ENCODE peak calls at places on chromosome 17, in four cellular contexts. One of them, this sample, is unnamed.

GRCh38 chr17:43917348-43918025 is 10.2 kb upstream of the MPP2 start:
- DNase-seq in stimulated activated CD8-positive, alpha-beta memory T cell treated with anti-CD3 and anti-CD28 coated beads, Interleukin-4, amount 100 ng/mL, for 24 hours: no peak
- DNase-seq in activated CD8-positive, alpha-beta memory T cell treated with anti-CD3 and anti-CD28 coated beads for 4 hours: no peak
- DNase-seq in CD8-positive, alpha-beta T cell: peak; percentile 50
- DNase-seq in this sample: peak; percentile 27

GRCh38 chr17:76354747-76355310 is 1.1 kb upstream of the PRPSAP1 start:
- DNase-seq in activated CD8-positive, alpha-beta memory T cell treated with anti-CD3 and anti-CD28 coated beads for 4 hours: no peak
- DNase-seq in CD8-positive, alpha-beta T cell: no peak
- DNase-seq in stimulated activated CD8-positive, alpha-beta memory T cell treated with anti-CD3 and anti-CD28 coated beads, Interleukin-4, amount 100 ng/mL, for 24 hours: no peak
- DNase-seq in this sample: no peak

GRCh38 chr17:2347805-2348685 is 10.7 kb downstream of the SGSM2 start:
- DNase-seq in activated CD8-positive, alpha-beta memory T cell treated with anti-CD3 and anti-CD28 coated beads for 4 hours: no peak
- DNase-seq in stimulated activated CD8-positive, alpha-beta memory T cell treated with anti-CD3 and anti-CD28 coated beads, Interleukin-4, amount 100 ng/mL, for 24 hours: no peak
- DNase-seq in CD8-positive, alpha-beta T cell: no peak
- DNase-seq in this sample: no peak

GRCh38 chr17:65057520-65058075 is 1.1 kb upstream of the GNA13 start:
- DNase-seq in stimulated activated CD8-positive, alpha-beta memory T cell treated with anti-CD3 and anti-CD28 coated beads, Interleukin-4, amount 100 ng/mL, for 24 hours: no peak
- DNase-seq in activated CD8-positive, alpha-beta memory T cell treated with anti-CD3 and anti-CD28 coated beads for 4 hours: no peak
- DNase-seq in CD8-positive, alpha-beta T cell: no peak
- DNase-seq in this sample: no peak

GRCh38 chr17:64423881-64424280 is 25.0 kb upstream of the MILR1 start:
- DNase-seq in CD8-positive, alpha-beta T cell: no peak
- DNase-seq in activated CD8-positive, alpha-beta memory T cell treated with anti-CD3 and anti-CD28 coated beads for 4 hours: no peak
- DNase-seq in stimulated activated CD8-positive, alpha-beta memory T cell treated with anti-CD3 and anti-CD28 coated beads, Interleukin-4, amount 100 ng/mL, for 24 hours: no peak
- DNase-seq in this sample: no peak

GRCh38 chr17:19371259-19372003 is 6.9 kb upstream of the MAPK7 start:
- DNase-seq in CD8-positive, alpha-beta T cell: no peak
- DNase-seq in activated CD8-positive, alpha-beta memory T cell treated with anti-CD3 and anti-CD28 coated beads for 4 hours: no peak
- DNase-seq in stimulated activated CD8-positive, alpha-beta memory T cell treated with anti-CD3 and anti-CD28 coated beads, Interleukin-4, amount 100 ng/mL, for 24 hours: no peak
- DNase-seq in this sample: no peak

GRCh38 chr17:51006601-51007000 is 114.1 kb downstream of the SPAG9 start:
- DNase-seq in activated CD8-positive, alpha-beta memory T cell treated with anti-CD3 and anti-CD28 coated beads for 4 hours: no peak
- DNase-seq in stimulated activated CD8-positive, alpha-beta memory T cell treated with anti-CD3 and anti-CD28 coated beads, Interleukin-4, amount 100 ng/mL, for 24 hours: no peak
- DNase-seq in CD8-positive, alpha-beta T cell: no peak
- DNase-seq in this sample: no peak

GRCh38 chr17:63786961-63787711 is 13.2 kb downstream of the DDX42 start:
- DNase-seq in CD8-positive, alpha-beta T cell: no peak
- DNase-seq in stimulated activated CD8-positive, alpha-beta memory T cell treated with anti-CD3 and anti-CD28 coated beads, Interleukin-4, amount 100 ng/mL, for 24 hours: no peak
- DNase-seq in activated CD8-positive, alpha-beta memory T cell treated with anti-CD3 and anti-CD28 coated beads for 4 hours: no peak
- DNase-seq in this sample: no peak

GRCh38 chr17:2749784-2750181 is 331 bp upstream of the CCDC92B start:
- DNase-seq in activated CD8-positive, alpha-beta memory T cell treated with anti-CD3 and anti-CD28 coated beads for 4 hours: peak; percentile 26
- DNase-seq in CD8-positive, alpha-beta T cell: peak; percentile 74
- DNase-seq in stimulated activated CD8-positive, alpha-beta memory T cell treated with anti-CD3 and anti-CD28 coated beads, Interleukin-4, amount 100 ng/mL, for 24 hours: peak; percentile 63
- DNase-seq in this sample: peak; percentile 61

GRCh38 chr17:57811633-57812280 is 38.1 kb downstream of the MRPS23 start:
- DNase-seq in stimulated activated CD8-positive, alpha-beta memory T cell treated with anti-CD3 and anti-CD28 coated beads, Interleukin-4, amount 100 ng/mL, for 24 hours: no peak
- DNase-seq in CD8-positive, alpha-beta T cell: no peak
- DNase-seq in activated CD8-positive, alpha-beta memory T cell treated with anti-CD3 and anti-CD28 coated beads for 4 hours: no peak
- DNase-seq in this sample: no peak

GRCh38 chr17:59165933-59166342 is 10.4 kb downstream of the PRR11 start:
- DNase-seq in CD8-positive, alpha-beta T cell: peak; percentile 33
- DNase-seq in stimulated activated CD8-positive, alpha-beta memory T cell treated with anti-CD3 and anti-CD28 coated beads, Interleukin-4, amount 100 ng/mL, for 24 hours: no peak
- DNase-seq in activated CD8-positive, alpha-beta memory T cell treated with anti-CD3 and anti-CD28 coated beads for 4 hours: no peak
- DNase-seq in this sample: peak; percentile 17

GRCh38 chr17:77248216-77249054 is 107.7 kb downstream of the SEC14L1 start:
- DNase-seq in activated CD8-positive, alpha-beta memory T cell treated with anti-CD3 and anti-CD28 coated beads for 4 hours: no peak
- DNase-seq in stimulated activated CD8-positive, alpha-beta memory T cell treated with anti-CD3 and anti-CD28 coated beads, Interleukin-4, amount 100 ng/mL, for 24 hours: no peak
- DNase-seq in CD8-positive, alpha-beta T cell: no peak
- DNase-seq in this sample: no peak

GRCh38 chr17:81401727-81402529 is 6.7 kb downstream of the BAHCC1 start:
- DNase-seq in stimulated activated CD8-positive, alpha-beta memory T cell treated with anti-CD3 and anti-CD28 coated beads, Interleukin-4, amount 100 ng/mL, for 24 hours: no peak
- DNase-seq in activated CD8-positive, alpha-beta memory T cell treated with anti-CD3 and anti-CD28 coated beads for 4 hours: no peak
- DNase-seq in CD8-positive, alpha-beta T cell: no peak
- DNase-seq in this sample: no peak

GRCh38 chr17:66533572-66533971 is 231.2 kb downstream of the PRKCA start:
- DNase-seq in activated CD8-positive, alpha-beta memory T cell treated with anti-CD3 and anti-CD28 coated beads for 4 hours: no peak
- DNase-seq in stimulated activated CD8-positive, alpha-beta memory T cell treated with anti-CD3 and anti-CD28 coated beads, Interleukin-4, amount 100 ng/mL, for 24 hours: no peak
- DNase-seq in CD8-positive, alpha-beta T cell: no peak
- DNase-seq in this sample: no peak

GRCh38 chr17:80712610-80713009 is 168.0 kb downstream of the RPTOR start:
- DNase-seq in CD8-positive, alpha-beta T cell: no peak
- DNase-seq in activated CD8-positive, alpha-beta memory T cell treated with anti-CD3 and anti-CD28 coated beads for 4 hours: no peak
- DNase-seq in stimulated activated CD8-positive, alpha-beta memory T cell treated with anti-CD3 and anti-CD28 coated beads, Interleukin-4, amount 100 ng/mL, for 24 hours: no peak
- DNase-seq in this sample: no peak

GRCh38 chr17:72463287-72464102 is 342.7 kb downstream of the SOX9 start:
- DNase-seq in CD8-positive, alpha-beta T cell: no peak
- DNase-seq in activated CD8-positive, alpha-beta memory T cell treated with anti-CD3 and anti-CD28 coated beads for 4 hours: no peak
- DNase-seq in stimulated activated CD8-positive, alpha-beta memory T cell treated with anti-CD3 and anti-CD28 coated beads, Interleukin-4, amount 100 ng/mL, for 24 hours: no peak
- DNase-seq in this sample: no peak

GRCh38 chr17:79835953-79836951 is 3.0 kb downstream of the CBX4 start:
- DNase-seq in stimulated activated CD8-positive, alpha-beta memory T cell treated with anti-CD3 and anti-CD28 coated beads, Interleukin-4, amount 100 ng/mL, for 24 hours: no peak
- DNase-seq in CD8-positive, alpha-beta T cell: no peak
- DNase-seq in activated CD8-positive, alpha-beta memory T cell treated with anti-CD3 and anti-CD28 coated beads for 4 hours: no peak
- DNase-seq in this sample: no peak

GRCh38 chr17:11628374-11628773 is 30.1 kb downstream of the DNAH9 start:
- DNase-seq in activated CD8-positive, alpha-beta memory T cell treated with anti-CD3 and anti-CD28 coated beads for 4 hours: no peak
- DNase-seq in CD8-positive, alpha-beta T cell: no peak
- DNase-seq in stimulated activated CD8-positive, alpha-beta memory T cell treated with anti-CD3 and anti-CD28 coated beads, Interleukin-4, amount 100 ng/mL, for 24 hours: no peak
- DNase-seq in this sample: no peak

GRCh38 chr17:2090804-2091534 is 36.1 kb downstream of the HIC1 start:
- DNase-seq in CD8-positive, alpha-beta T cell: no peak
- DNase-seq in activated CD8-positive, alpha-beta memory T cell treated with anti-CD3 and anti-CD28 coated beads for 4 hours: no peak
- DNase-seq in stimulated activated CD8-positive, alpha-beta memory T cell treated with anti-CD3 and anti-CD28 coated beads, Interleukin-4, amount 100 ng/mL, for 24 hours: no peak
- DNase-seq in this sample: no peak

GRCh38 chr17:27381007-27381501 is 75.2 kb upstream of the KSR1 start:
- DNase-seq in activated CD8-positive, alpha-beta memory T cell treated with anti-CD3 and anti-CD28 coated beads for 4 hours: peak; percentile 40
- DNase-seq in CD8-positive, alpha-beta T cell: peak; percentile 74
- DNase-seq in stimulated activated CD8-positive, alpha-beta memory T cell treated with anti-CD3 and anti-CD28 coated beads, Interleukin-4, amount 100 ng/mL, for 24 hours: peak; percentile 71
- DNase-seq in this sample: peak; percentile 72

GRCh38 chr17:30541802-30542201 is 64.6 kb downstream of the GOSR1 start:
- DNase-seq in stimulated activated CD8-positive, alpha-beta memory T cell treated with anti-CD3 and anti-CD28 coated beads, Interleukin-4, amount 100 ng/mL, for 24 hours: no peak
- DNase-seq in activated CD8-positive, alpha-beta memory T cell treated with anti-CD3 and anti-CD28 coated beads for 4 hours: no peak
- DNase-seq in CD8-positive, alpha-beta T cell: no peak
- DNase-seq in this sample: no peak

GRCh38 chr17:77128895-77129567 is 11.7 kb upstream of the SEC14L1 start:
- DNase-seq in CD8-positive, alpha-beta T cell: no peak
- DNase-seq in stimulated activated CD8-positive, alpha-beta memory T cell treated with anti-CD3 and anti-CD28 coated beads, Interleukin-4, amount 100 ng/mL, for 24 hours: no peak
- DNase-seq in activated CD8-positive, alpha-beta memory T cell treated with anti-CD3 and anti-CD28 coated beads for 4 hours: no peak
- DNase-seq in this sample: no peak